ENCODE peak calls at places on chromosomes 5 and 9, in six cellular contexts. X is GM19239, F is Panc1, A is AG09309, H is substantia nigra, E is esophagus squamous epithelium. N is an unnamed sample.

GRCh38 chr5:137099651-137100050 is 399.5 kb downstream of the SPOCK1 start:
- DNase-seq in X (no peak), F (no peak), A (no peak), H (no peak), E (no peak), N (no peak)

GRCh38 chr9:108049026-108049591 is 559.5 kb upstream of the KLF4 start:
- DNase-seq in X (no peak), F (peak), A (peak), H (no peak), E (no peak), N (no peak)

GRCh38 chr5:45697211-45697610 is 1.0 kb upstream of the HCN1 start:
- DNase-seq in X (no peak), F (no peak), A (no peak), H (no peak), E (no peak), N (no peak)

GRCh38 chr9:17063535-17064135 is 71.2 kb upstream of the CNTLN start:
- DNase-seq in X (no peak), F (peak), A (peak), H (no peak), E (no peak), N (no peak)

GRCh38 chr5:171309276-171309525 is 153 bp downstream of the TLX3 start:
- DNase-seq in X (no peak), F (no peak), A (no peak), H (no peak), E (no peak), N (no peak)

GRCh38 chr5:133864711-133865110 is 103.7 kb downstream of the C5orf15 start:
- DNase-seq in X (no peak), F (no peak), A (no peak), H (no peak), E (no peak), N (no peak)

GRCh38 chr5:127962491-127962890 is 121.1 kb upstream of the SLC12A2 start:
- DNase-seq in X (no peak), F (no peak), A (no peak), H (no peak), E (no peak), N (no peak)

GRCh38 chr5:151601376-151601775 is 10.2 kb upstream of the FAT2 start:
- DNase-seq in X (no peak), F (no peak), A (no peak), H (no peak), E (no peak), N (no peak)

GRCh38 chr9:99253134-99253533 is 31.1 kb downstream of the SEC61B start:
- DNase-seq in X (no peak), F (no peak), A (no peak), H (no peak), E (no peak), N (no peak)

GRCh38 chr5:1344975-1345838 is at the start of gene CLPTM1L:
- DNase-seq in X (peak), F (peak), A (peak), H (peak), E (peak), N (peak)

GRCh38 chr9:88835038-88835466 is 156.2 kb upstream of the S1PR3 start:
- DNase-seq in X (no peak), F (no peak), A (no peak), H (no peak), E (no peak), N (no peak)